ENCODE peak calls at places on chromosome 16, in eight cellular contexts. A is brain microvascular endothelial cell, D is thoracic aorta, X is A549, O is breast epithelium, E is mucosa of descending colon, B is AG09309, M is fibroblast of the aortic adventitia. N is an unnamed sample.
A peak's percentile ranks its signal among the peaks of the same experiment; 100 is the strongest.

GRCh38 chr16:84718-85452 is 6.9 kb downstream of the MPG start:
- DNase-seq in A (peak; percentile 85), D (peak; percentile 79), X (no peak), O (no peak), E (no peak), B (peak; percentile 83), M (peak; percentile 94), N (no peak)

GRCh38 chr16:25093208-25094061 is 18.1 kb upstream of the LCMT1 start:
- DNase-seq in A (no peak), D (no peak), X (no peak), O (no peak), E (no peak), B (no peak), M (no peak), N (no peak)

GRCh38 chr16:86012221-86012620 is 113.3 kb downstream of the IRF8 start:
- DNase-seq in A (no peak), D (no peak), X (no peak), O (no peak), E (no peak), B (no peak), M (no peak), N (no peak)

GRCh38 chr16:14486520-14487303 is 143.3 kb downstream of the PARN start:
- DNase-seq in A (peak; percentile 94), D (peak; percentile 76), X (peak; percentile 94), O (peak; percentile 78), E (peak; percentile 63), B (peak; percentile 79), M (peak; percentile 98), N (peak; percentile 94)

GRCh38 chr16:53892155-53892554 is 188.2 kb downstream of the FTO start:
- DNase-seq in A (peak; percentile 74), D (no peak), X (peak; percentile 24), O (peak; percentile 53), E (no peak), B (peak; percentile 42), M (peak; percentile 86), N (peak; percentile 67)

GRCh38 chr16:3861808-3862451 is 18.6 kb downstream of the CREBBP start:
- DNase-seq in A (no peak), D (no peak), X (no peak), O (no peak), E (no peak), B (no peak), M (no peak), N (no peak)

GRCh38 chr16:31458073-31458834 is 1.0 kb upstream of the ARMC5 start:
- DNase-seq in A (peak; percentile 29), D (no peak), X (peak; percentile 41), O (peak; percentile 59), E (peak; percentile 79), B (no peak), M (peak; percentile 35), N (no peak)

GRCh38 chr16:23877107-23878070 is 41.6 kb downstream of the PRKCB start:
- DNase-seq in A (no peak), D (no peak), X (no peak), O (no peak), E (no peak), B (no peak), M (no peak), N (no peak)

GRCh38 chr16:35523991-35524390 is 2064.6 kb downstream of the TP53TG3F start:
- DNase-seq in A (no peak), D (no peak), X (no peak), O (no peak), E (no peak), B (no peak), M (no peak), N (no peak)

GRCh38 chr16:66858740-66859396 is 14.7 kb downstream of the CA7 start:
- DNase-seq in A (no peak), D (no peak), X (peak; percentile 47), O (peak; percentile 39), E (no peak), B (no peak), M (peak; percentile 35), N (no peak)

GRCh38 chr16:25390761-25391160 is 133.1 kb upstream of the ZKSCAN2 start:
- DNase-seq in A (no peak), D (no peak), X (no peak), O (no peak), E (no peak), B (no peak), M (no peak), N (no peak)

GRCh38 chr16:48217708-48218107 is 26.4 kb upstream of the LONP2 start:
- DNase-seq in A (no peak), D (no peak), X (no peak), O (no peak), E (no peak), B (no peak), M (no peak), N (no peak)

GRCh38 chr16:64356267-64356666 is 765.6 kb downstream of the CDH11 start:
- DNase-seq in A (peak; percentile 65), D (no peak), X (no peak), O (no peak), E (no peak), B (peak; percentile 81), M (peak; percentile 91), N (peak; percentile 69)

GRCh38 chr16:4214215-4214621 is 27.7 kb downstream of the SRL start:
- DNase-seq in A (peak; percentile 79), D (peak; percentile 22), X (peak; percentile 40), O (peak; percentile 59), E (no peak), B (peak; percentile 79), M (peak; percentile 93), N (peak; percentile 94)

GRCh38 chr16:11727945-11728543 is 14.6 kb downstream of the TXNDC11 start:
- DNase-seq in A (no peak), D (no peak), X (no peak), O (no peak), E (no peak), B (no peak), M (no peak), N (no peak)

GRCh38 chr16:49833796-49834195 is 22.1 kb downstream of the ZNF423 start:
- DNase-seq in A (no peak), D (no peak), X (no peak), O (no peak), E (no peak), B (no peak), M (no peak), N (no peak)

GRCh38 chr16:3508736-3509135 is 7.9 kb downstream of the CLUAP1 start:
- DNase-seq in A (no peak), D (no peak), X (no peak), O (no peak), E (no peak), B (no peak), M (no peak), N (no peak)

GRCh38 chr16:73956592-73957495 is 339.8 kb upstream of the PSMD7 start:
- DNase-seq in A (peak; percentile 78), D (no peak), X (peak; percentile 37), O (peak; percentile 30), E (peak; percentile 45), B (peak; percentile 23), M (peak; percentile 65), N (peak; percentile 18)

GRCh38 chr16:49492090-49492801 is 118.6 kb downstream of the C16orf78 start:
- DNase-seq in A (no peak), D (no peak), X (peak; percentile 68), O (peak; percentile 23), E (peak; percentile 60), B (no peak), M (peak; percentile 7), N (no peak)

GRCh38 chr16:53219795-53220194 is 165.0 kb downstream of the CHD9 start:
- DNase-seq in A (no peak), D (no peak), X (no peak), O (no peak), E (no peak), B (no peak), M (peak; percentile 52), N (no peak)

DNA sequence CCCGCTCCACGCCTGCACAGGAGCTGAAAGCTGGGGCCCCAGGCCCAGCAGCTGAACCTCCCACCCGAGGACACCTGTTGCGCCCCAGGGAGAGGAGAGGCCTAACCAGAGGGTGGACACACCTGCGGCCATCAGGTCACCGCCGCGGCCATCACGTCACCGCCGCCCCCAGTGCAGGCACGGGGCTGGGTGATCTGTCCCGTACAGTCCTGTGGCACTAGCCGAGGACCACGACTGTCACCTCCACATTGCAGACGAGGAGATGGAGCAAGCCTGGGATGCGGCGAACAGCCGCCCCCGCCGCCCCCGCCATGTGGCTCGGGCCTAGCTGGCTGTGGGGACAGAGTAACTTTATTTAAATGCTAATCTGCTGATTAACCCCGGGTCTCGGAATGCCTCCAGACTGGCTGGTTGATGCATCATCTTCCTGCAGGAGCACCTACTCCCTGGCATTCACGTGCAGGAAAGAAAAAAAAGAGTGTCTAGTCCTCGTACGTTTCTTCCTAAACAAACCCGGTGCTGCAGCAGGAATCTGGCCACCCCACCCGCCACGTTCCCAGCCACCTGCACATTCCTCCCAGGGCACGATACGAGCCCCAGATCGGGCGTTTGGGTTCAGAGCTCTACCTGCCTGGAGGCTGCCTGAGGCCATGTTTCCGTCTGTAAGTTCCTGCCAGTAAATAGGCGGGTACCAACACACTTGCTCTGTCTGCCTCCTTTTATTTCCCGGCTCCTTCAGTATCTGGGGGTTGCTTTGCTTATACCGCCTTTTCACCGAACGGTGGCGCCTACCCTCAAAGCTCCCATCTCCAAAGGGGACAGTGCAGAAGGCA is 29.9 kb downstream of the PIEZO1 start:
- DNase-seq in A (no peak), D (no peak), X (no peak), O (no peak), E (no peak), B (peak; percentile 17), M (no peak), N (no peak)
- TF ChIP-seq CTCF in A (peak; percentile 74), D (no peak), X (no peak), O (no peak), E (no peak), B (peak; percentile 35), M (no peak), N (peak; percentile 70)

DNA sequence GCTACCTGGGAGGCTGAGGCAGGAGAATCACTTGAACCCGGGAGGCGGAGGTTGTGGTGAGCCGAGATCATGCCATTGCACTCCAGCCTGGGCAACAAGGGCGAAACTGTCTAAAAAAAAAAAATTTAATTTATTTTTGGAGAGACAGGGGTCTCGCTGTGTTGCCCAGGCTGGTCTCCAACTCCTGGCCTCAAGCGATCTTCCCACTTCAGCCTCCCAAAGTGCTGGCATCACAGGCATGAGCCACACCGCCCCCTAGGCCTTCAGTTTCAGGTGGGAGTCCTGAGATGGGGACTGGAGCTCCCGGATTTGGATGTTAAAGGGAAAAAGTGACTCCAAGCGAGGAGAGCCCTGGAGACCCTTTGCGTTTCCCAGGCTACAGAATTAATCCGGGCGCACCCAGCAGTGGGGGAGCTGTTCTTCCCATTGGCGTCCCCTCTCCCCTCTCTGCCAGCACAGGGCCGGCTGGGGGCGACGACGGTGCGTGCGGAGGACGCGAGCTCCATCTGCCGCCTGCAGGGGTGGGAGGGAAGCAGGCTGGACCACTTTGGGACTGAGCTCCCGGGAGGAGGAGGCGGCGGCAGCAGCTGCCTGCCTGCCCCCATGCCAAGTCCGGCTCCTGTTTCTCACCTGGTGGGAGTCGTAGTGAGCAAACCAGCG is 49.3 kb upstream of the USP7 start:
- DNase-seq in A (no peak), D (no peak), X (no peak), O (no peak), E (no peak), B (no peak), M (no peak), N (no peak)
- H3K4me3 ChIP-seq in A (no peak overlapping the region), D (no peak overlapping the region), X (no peak overlapping the region), O (no peak overlapping the region), E (no peak overlapping the region), B (no peak overlapping the region), M (no peak overlapping the region), N (no peak overlapping the region)

GRCh38 chr16:83965444-83966152 is 2.4 kb upstream of the NECAB2 start:
- DNase-seq in A (no peak), D (no peak), X (no peak), O (no peak), E (no peak), B (no peak), M (no peak), N (no peak)
- TF ChIP-seq CTCF in A (no peak), D (no peak), X (no peak), O (no peak), E (no peak), B (no peak), M (no peak), N (no peak)

GRCh38 chr16:67914758-67915622 is 16.7 kb downstream of the CTRL start:
- DNase-seq in A (no peak), D (no peak), X (no peak), O (no peak), E (no peak), B (no peak), M (no peak), N (no peak)
- H3K4me3 ChIP-seq in A (no peak overlapping the region), D (no peak overlapping the region), X (no peak overlapping the region), O (no peak overlapping the region), E (no peak overlapping the region), B (no peak overlapping the region), M (no peak overlapping the region), N (no peak overlapping the region)